ENCODE peak calls at places on chromosomes 5 and 9, in seven cellular contexts. Z, I, C, P, X, M and O are unnamed samples. For H3K9me3, the result is how much of the 10 kb centered on the place peaks cover.

GRCh38 chr5:1481266-1481998 is 36.2 kb upstream of the SLC6A3 start:
- DNase-seq in X (no peak), Z (peak), C (no peak), P (no peak), M (no peak), I (no peak), O (peak)

GRCh38 chr9:95004452-95005275 is 278.2 kb downstream of the AOPEP start:
- DNase-seq in C (peak), M (no peak), Z (peak), X (no peak), I (no peak), P (peak), O (peak)

GRCh38 chr5:168653611-168654010 is 74.4 kb upstream of the PANK3 start:
- DNase-seq in M (no peak), P (no peak), C (no peak), X (no peak), Z (no peak), I (no peak), O (no peak)

GRCh38 chr5:65555266-65555665 is 7.7 kb downstream of the CENPK start:
- DNase-seq in I (no peak), X (peak), C (no peak), Z (no peak), P (peak), M (peak), O (no peak)

GRCh38 chr9:70753311-70753710 is 338.9 kb upstream of the KLF9 start:
- DNase-seq in C (no peak), I (no peak), M (no peak), X (no peak), Z (no peak), P (no peak), O (no peak)

GRCh38 chr5:135993248-135993893 is 35.4 kb upstream of the TGFBI start:
- DNase-seq in X (peak), C (no peak), Z (no peak), M (peak), P (peak), I (no peak), O (no peak)

GRCh38 chr5:144566747-144567415 is 396.2 kb downstream of the KCTD16 start:
- DNase-seq in X (peak), M (peak), Z (no peak), I (no peak), C (no peak), P (no peak), O (no peak)

GRCh38 chr5:164350236-164350635 is 844.8 kb downstream of the MAT2B start:
- DNase-seq in X (no peak), Z (no peak), C (no peak), P (no peak), M (no peak), I (no peak), O (no peak)

GRCh38 chr9:130193119-130193518 is 20.9 kb downstream of the NCS1 start:
- DNase-seq in M (no peak), P (no peak), C (no peak), Z (no peak), I (no peak), X (no peak), O (no peak)

GRCh38 chr9:105978336-105978735 is 284.0 kb downstream of the TMEM38B start:
- DNase-seq in X (no peak), C (no peak), M (no peak), P (no peak), I (no peak), Z (no peak), O (no peak)

GRCh38 chr9:28267351-28267750 is 694.1 kb upstream of the C9orf72 start:
- DNase-seq in I (no peak), X (no peak), C (no peak), Z (no peak), P (no peak), M (no peak), O (no peak)

GRCh38 chr5:99694884-99695283 is 766.1 kb upstream of the CHD1 start:
- DNase-seq in I (no peak), Z (no peak), P (no peak), M (no peak), X (no peak), C (no peak), O (no peak)

GRCh38 chr9:129752915-129753724 is at the start of gene PTGES:
- DNase-seq in Z (peak), P (peak), M (peak), C (peak), X (peak), I (peak), O (peak)

GRCh38 chr9:98222885-98223640 is 30.6 kb upstream of the CORO2A start:
- DNase-seq in Z (no peak), M (peak), X (peak), I (no peak), C (no peak), P (peak), O (no peak)

GRCh38 chr5:66933066-66933465 is 263.5 kb downstream of the CD180 start:
- DNase-seq in C (no peak), X (peak), I (no peak), M (peak), Z (no peak), P (peak), O (no peak)

GRCh38 chr9:22114956-22115355 is 105.9 kb upstream of the CDKN2B start:
- DNase-seq in X (peak), C (no peak), Z (no peak), I (no peak), M (peak), P (no peak), O (no peak)

GRCh38 chr5:173989432-173990082 is 587 bp downstream of the C5orf47 start:
- DNase-seq in P (no peak), I (no peak), X (no peak), Z (no peak), C (no peak), M (no peak), O (no peak)

GRCh38 chr5:108950276-108950675 is 202.6 kb downstream of the FER start:
- DNase-seq in X (no peak), M (no peak), C (no peak), Z (no peak), P (no peak), I (no peak), O (no peak)

GRCh38 chr5:149472399-149472798 is 78.8 kb downstream of the CSNK1A1 start:
- DNase-seq in M (no peak), P (no peak), Z (no peak), C (no peak), X (no peak), I (no peak), O (no peak)

GRCh38 chr9:118522093-118523028 is 818.2 kb downstream of the TLR4 start:
- DNase-seq in X (peak), I (no peak), Z (peak), C (no peak), P (peak), M (no peak), O (peak)

GRCh38 chr9:19371942-19372341 is 8.1 kb downstream of the RPS6 start:
- DNase-seq in I (no peak), P (no peak), X (no peak), M (no peak), C (no peak), Z (no peak), O (no peak)

GRCh38 chr9:129885018-129885669 is 49.9 kb downstream of the USP20 start:
- DNase-seq in P (peak), C (no peak), I (peak), Z (no peak), X (no peak), M (no peak), O (peak)

GRCh38 chr5:167653645-167654106 is 637.8 kb upstream of the WWC1 start:
- DNase-seq in X (no peak), M (peak), I (no peak), Z (no peak), C (no peak), P (no peak), O (no peak)

GRCh38 chr9:108056805-108057386 is 567.3 kb upstream of the KLF4 start:
- DNase-seq in Z (no peak), I (no peak), X (peak), M (peak), P (peak), C (no peak), O (no peak)

GRCh38 chr5:5494489-5495402 is 72.3 kb downstream of the ICE1 start:
- DNase-seq in X (peak), M (peak), C (peak), P (peak), I (peak), Z (peak), O (peak)

GRCh38 chr5:132008961-132009680 is 2.3 kb downstream of the ACSL6 start:
- DNase-seq in Z (no peak), X (no peak), I (no peak), M (no peak), P (no peak), C (no peak), O (peak)

GRCh38 chr9:138115506-138115905 is 237.9 kb downstream of the CACNA1B start:
- DNase-seq in C (no peak), P (no peak), I (peak), Z (no peak), X (no peak), M (no peak), O (no peak)

GRCh38 chr9:138118601-138119071 is 241.1 kb downstream of the CACNA1B start:
- DNase-seq in P (no peak), I (no peak), Z (no peak), X (no peak), M (no peak), C (no peak), O (peak)

GRCh38 chr9:138117836-138118235 is 240.3 kb downstream of the CACNA1B start:
- DNase-seq in I (no peak), Z (no peak), M (no peak), C (no peak), P (no peak), X (no peak), O (peak)

GRCh38 chr9:138116521-138116920 is 238.9 kb downstream of the CACNA1B start:
- DNase-seq in Z (no peak), P (no peak), M (no peak), X (no peak), C (no peak), I (no peak), O (peak)

GRCh38 chr9:138117101-138117750 is 239.6 kb downstream of the CACNA1B start:
- DNase-seq in Z (no peak), C (no peak), P (no peak), M (no peak), I (peak), X (no peak), O (peak)
- H3K9me3 ChIP-seq in Z (under half), C (under half), P (under half), M (half or more), I (under half), X (under half), O (under half)

GRCh38 chr5:178993236-178993765 is 1.8 kb downstream of the GRM6 start:
- DNase-seq in M (no peak), I (no peak), C (no peak), Z (no peak), P (no peak), X (no peak), O (no peak)
- H3K9me3 ChIP-seq in M (half or more), I (under half), C (under half), Z (under half), P (under half), X (under half), O (under half)

GRCh38 chr5:180259260-180259611 is 32.6 kb downstream of the MAPK9 start:
- DNase-seq in C (no peak), Z (no peak), M (peak), X (peak), I (no peak), P (no peak), O (no peak)
- H3K9me3 ChIP-seq in C (half or more), Z (half or more), M (half or more), X (half or more), I (half or more), P (under half), O (half or more)

DNA sequence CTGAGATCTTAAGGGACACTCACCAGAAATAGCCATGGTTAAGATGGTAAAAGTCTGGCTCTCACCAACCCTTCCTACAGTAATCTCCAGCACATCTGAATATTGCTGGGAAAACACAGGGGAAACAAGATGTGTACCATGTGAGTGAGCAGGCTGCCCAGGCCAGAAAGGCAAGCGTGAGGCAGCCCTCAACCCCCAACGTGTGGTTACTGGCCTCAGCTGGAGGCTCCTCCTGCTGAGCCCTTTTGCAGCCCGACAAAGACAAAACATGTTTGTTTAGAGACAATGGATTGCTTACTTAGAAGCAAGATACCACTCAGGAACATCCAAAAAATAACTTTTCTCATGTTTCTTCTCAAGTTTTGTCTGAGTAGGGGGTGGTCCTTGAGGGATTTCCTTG is 16.6 kb downstream of the ZFP62 start:
- DNase-seq in C (no peak), I (no peak), M (no peak), P (no peak), X (no peak), Z (no peak), O (no peak)
- H3K9me3 ChIP-seq in C (under half), I (under half), M (under half), P (under half), X (under half), Z (under half), O (under half)

DNA sequence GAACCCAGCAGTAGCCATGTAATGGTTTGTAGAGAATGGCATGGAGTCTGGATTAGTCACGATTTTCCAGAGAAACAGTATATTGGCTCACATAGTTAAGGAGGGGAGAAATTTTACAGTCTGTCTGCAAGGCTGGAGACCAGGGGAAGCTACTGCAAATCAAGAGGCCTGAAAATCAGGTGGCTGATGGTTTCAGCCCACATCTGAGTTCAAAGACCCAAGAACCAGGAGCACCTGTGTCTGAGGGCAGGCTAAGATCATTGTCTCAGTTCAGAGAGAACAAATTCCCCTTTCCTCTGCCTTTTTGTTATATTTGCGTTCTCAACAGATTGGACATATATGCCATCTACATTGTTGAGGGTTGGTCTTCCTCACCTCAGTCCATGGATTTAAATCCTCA is 207.5 kb upstream of the IRX2 start:
- DNase-seq in X (no peak), M (no peak), C (no peak), P (no peak), Z (no peak), I (no peak), O (no peak)
- H3K9me3 ChIP-seq in X (under half), M (under half), C (under half), P (under half), Z (under half), I (under half), O (under half)

DNA sequence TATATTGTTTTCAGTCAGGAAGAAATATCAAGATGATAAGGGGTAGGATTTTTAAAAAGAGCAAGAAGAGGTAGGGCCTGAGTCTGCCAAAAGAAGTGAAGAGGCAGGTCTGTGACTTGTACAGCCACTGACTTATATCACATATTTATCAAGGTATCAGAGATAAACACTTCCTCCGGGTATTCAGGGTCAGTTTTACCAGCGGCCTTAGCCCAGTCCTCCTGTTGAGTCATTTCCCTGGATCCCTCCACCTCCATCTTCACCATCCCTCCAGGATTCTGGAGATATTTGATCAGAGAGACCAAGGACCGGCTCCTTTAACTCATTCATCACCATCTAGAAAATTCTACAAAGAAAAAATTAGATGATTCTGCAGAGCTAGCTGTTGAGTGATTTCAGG is 375.7 kb upstream of the TUSC1 start:
- DNase-seq in I (no peak), X (no peak), Z (no peak), M (no peak), P (peak), C (no peak), O (no peak)
- H3K9me3 ChIP-seq in I (under half), X (under half), Z (under half), M (under half), P (under half), C (under half), O (under half)

GRCh38 chr9:80294955-80295354 is 723.2 kb downstream of the TLE4 start:
- DNase-seq in C (no peak), Z (no peak), M (no peak), I (no peak), X (no peak), P (no peak), O (no peak)
- H3K9me3 ChIP-seq in C (under half), Z (under half), M (under half), I (under half), X (under half), P (under half), O (under half)